ENCODE peak calls at places on chromosome 20, in five cellular contexts. D is fibroblast of the aortic adventitia, Y is testis, E is hepatocyte, H is left ventricle myocardium inferior. Z is an unnamed sample.

GRCh38 chr20:17571153-17571527 is 1.3 kb downstream of the DSTN start:
- DNase-seq in E (no peak), D (peak; percentile 47), H (no peak), Y (no peak), Z (no peak)

GRCh38 chr20:51533291-51534172 is 9.0 kb downstream of the NFATC2 start:
- DNase-seq in E (no peak), Y (no peak), H (no peak), D (no peak), Z (no peak)

GRCh38 chr20:32963176-32963575 is 41.1 kb downstream of the SUN5 start:
- DNase-seq in H (no peak), E (no peak), D (no peak), Y (peak; percentile 2), Z (no peak)

GRCh38 chr20:44616604-44616964 is 34.2 kb downstream of the PKIG start:
- DNase-seq in E (no peak), D (no peak), H (peak; percentile 68), Y (no peak), Z (no peak)

GRCh38 chr20:16387661-16388060 is 185.6 kb downstream of the KIF16B start:
- DNase-seq in E (no peak), H (no peak), Y (no peak), D (no peak), Z (no peak)

GRCh38 chr20:33559994-33560393 is 70.1 kb downstream of the CBFA2T2 start:
- DNase-seq in Y (no peak), D (no peak), H (no peak), E (no peak), Z (no peak)

GRCh38 chr20:37948956-37949355 is 46.0 kb downstream of the VSTM2L start:
- DNase-seq in Y (no peak), H (no peak), D (no peak), E (no peak), Z (no peak)

GRCh38 chr20:45433316-45433715 is 17.4 kb downstream of the PIGT start:
- DNase-seq in Y (peak; percentile 47), E (no peak), H (peak; percentile 81), D (peak; percentile 88), Z (no peak)

GRCh38 chr20:44074252-44075151 is 112.5 kb downstream of the JPH2 start:
- DNase-seq in H (peak; percentile 75), E (no peak), D (peak; percentile 66), Y (no peak), Z (no peak)

GRCh38 chr20:10982692-10983091 is 308.9 kb upstream of the JAG1 start:
- DNase-seq in D (peak; percentile 92), Y (no peak), E (peak; percentile 40), H (peak; percentile 72), Z (no peak)

GRCh38 chr20:50645253-50646068 is 45.9 kb downstream of the RIPOR3 start:
- DNase-seq in Y (peak; percentile 89), H (peak; percentile 58), E (peak; percentile 97), D (peak; percentile 91), Z (no peak)

GRCh38 chr20:48025661-48026060 is 240.4 kb upstream of the SULF2 start:
- DNase-seq in E (no peak), Y (no peak), H (no peak), D (peak; percentile 41), Z (no peak)

GRCh38 chr20:49338061-49338460 is 60.2 kb upstream of the ZNFX1 start:
- DNase-seq in Y (no peak), D (no peak), H (no peak), E (no peak), Z (no peak)

GRCh38 chr20:43404880-43405279 is 52.8 kb upstream of the SRSF6 start:
- DNase-seq in Y (no peak), E (no peak), H (no peak), D (peak; percentile 21), Z (no peak)

GRCh38 chr20:18750735-18751134 is 62.8 kb upstream of the SCP2D1 start:
- DNase-seq in H (no peak), E (no peak), Y (no peak), D (no peak), Z (no peak)

GRCh38 chr20:9140172-9140760 is 71.4 kb downstream of the PLCB4 start:
- DNase-seq in H (no peak), E (no peak), D (no peak), Y (no peak), Z (no peak)

GRCh38 chr20:63346131-63347080 is 14.7 kb downstream of the CHRNA4 start:
- DNase-seq in D (no peak), H (no peak), Y (no peak), E (no peak), Z (no peak)

GRCh38 chr20:12358006-12358654 is 440.4 kb downstream of the BTBD3 start:
- DNase-seq in D (peak; percentile 28), Y (peak; percentile 30), E (peak; percentile 18), H (no peak), Z (no peak)

GRCh38 chr20:10603378-10603777 is 70.4 kb downstream of the JAG1 start:
- DNase-seq in H (no peak), E (no peak), D (no peak), Y (no peak), Z (no peak)

GRCh38 chr20:46269372-46269771 is 38.9 kb downstream of the CDH22 start:
- DNase-seq in H (no peak), D (no peak), E (no peak), Y (no peak), Z (no peak)

GRCh38 chr20:61998343-61999121 is 67.1 kb downstream of the TAF4 start:
- DNase-seq in H (no peak), D (no peak), E (no peak), Y (no peak), Z (no peak)

GRCh38 chr20:16781496-16781895 is 33.3 kb downstream of the OTOR start:
- DNase-seq in Y (no peak), D (no peak), E (no peak), H (no peak), Z (no peak)

GRCh38 chr20:45181639-45182038 is 6.9 kb downstream of the PI3 start:
- DNase-seq in Y (no peak), E (no peak), D (peak; percentile 3), H (no peak), Z (no peak)

GRCh38 chr20:6632187-6632586 is 135.3 kb upstream of the BMP2 start:
- DNase-seq in E (peak; percentile 66), Y (peak; percentile 17), H (peak; percentile 27), D (no peak), Z (no peak)

GRCh38 chr20:51050636-51051035 is 27.7 kb upstream of the KCNG1 start:
- DNase-seq in Y (no peak), H (no peak), E (no peak), D (no peak), Z (no peak)

GRCh38 chr20:23569570-23569969 is 1.3 kb upstream of the CST9L start:
- DNase-seq in E (no peak), D (no peak), Y (no peak), H (no peak), Z (no peak)

GRCh38 chr20:41370176-41370575 is 3.6 kb upstream of the EMILIN3 start:
- DNase-seq in E (no peak), H (no peak), Y (no peak), D (no peak), Z (no peak)

GRCh38 chr20:6416371-6416770 is 293.5 kb upstream of the FERMT1 start:
- DNase-seq in E (no peak), D (no peak), H (no peak), Y (no peak), Z (no peak)

DNA sequence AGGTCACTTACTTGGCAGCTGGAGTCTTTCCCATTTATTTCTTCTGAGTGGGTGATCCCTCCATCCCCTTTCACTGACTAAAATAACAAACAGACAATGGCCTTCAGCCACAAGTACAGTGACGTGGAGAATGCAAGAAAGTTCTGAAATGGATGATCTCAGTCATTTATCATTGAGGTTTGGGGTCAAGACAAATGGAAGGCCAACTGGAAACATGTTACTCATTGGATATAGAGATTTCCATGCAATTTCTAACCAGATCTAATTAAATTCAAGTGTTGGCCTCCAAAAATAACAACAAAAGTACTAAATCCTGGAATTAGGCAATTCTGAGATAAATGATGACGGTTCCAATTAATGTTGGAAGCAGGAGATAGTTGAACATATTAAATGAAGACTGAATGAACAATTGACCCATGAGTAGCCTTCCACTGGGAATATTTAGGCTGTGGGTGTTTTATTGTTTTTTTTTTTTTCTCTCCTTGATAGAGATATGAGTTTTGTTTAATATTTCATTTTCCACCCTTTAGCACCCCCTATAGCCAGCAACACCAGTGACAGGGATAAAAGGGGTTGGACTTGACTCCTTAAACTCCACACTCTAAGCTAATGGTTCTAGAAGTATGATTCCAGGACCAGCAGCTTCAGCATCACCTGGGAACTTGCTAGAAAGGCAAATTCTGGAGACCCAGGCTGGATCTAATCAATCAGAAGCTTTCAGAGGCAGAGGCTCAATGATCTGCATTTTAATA is 112.8 kb downstream of the BCAS1 start:
- DNase-seq in D (peak; percentile 87), Y (no peak), E (no peak), H (no peak), Z (no peak)
- TF ChIP-seq CTCF in D (peak; percentile 51), Y (no peak), E (no peak), H (no peak), Z (no peak)

DNA sequence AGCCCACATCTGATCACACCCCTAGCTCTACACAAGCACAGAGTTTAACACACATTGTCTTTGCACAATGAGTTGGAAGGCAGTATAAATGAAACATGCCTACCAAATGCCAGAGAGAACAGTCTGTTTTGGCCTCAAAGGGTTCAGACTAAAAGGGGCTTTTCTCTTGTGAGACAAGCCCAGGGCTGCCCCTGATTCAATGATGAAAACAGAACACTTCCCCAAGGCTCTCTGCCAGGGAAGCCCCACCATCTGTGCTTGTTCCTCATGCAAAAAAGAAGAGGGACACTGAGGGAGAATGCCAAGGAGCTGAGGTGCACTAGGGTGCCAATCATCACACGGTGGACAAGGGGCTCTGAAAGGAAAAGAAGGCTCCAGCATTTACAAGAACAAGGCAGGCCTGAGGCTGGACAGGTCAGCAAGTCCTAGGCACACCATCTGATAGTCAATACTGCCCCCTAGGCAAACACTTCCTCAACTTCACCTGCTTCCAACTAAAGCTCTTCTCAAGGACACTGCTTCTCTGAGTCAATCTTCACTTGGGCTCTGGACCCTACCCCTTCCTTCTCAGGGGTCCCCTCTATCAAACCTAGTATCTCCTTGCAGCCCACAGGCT is 37.5 kb upstream of the SLC4A11 start:
- DNase-seq in Y (no peak), E (peak; percentile 25), D (peak; percentile 60), H (no peak), Z (no peak)
- TF ChIP-seq CTCF in Y (no peak), E (peak; percentile 16), D (peak; percentile 39), H (peak; percentile 29), Z (no peak)

GRCh38 chr20:39946946-39947345 is 742.1 kb downstream of the MAFB start:
- DNase-seq in H (no peak), Y (no peak), D (no peak), E (no peak), Z (no peak)
- TF ChIP-seq CTCF in H (no peak), Y (no peak), D (no peak), E (no peak), Z (no peak)

DNA sequence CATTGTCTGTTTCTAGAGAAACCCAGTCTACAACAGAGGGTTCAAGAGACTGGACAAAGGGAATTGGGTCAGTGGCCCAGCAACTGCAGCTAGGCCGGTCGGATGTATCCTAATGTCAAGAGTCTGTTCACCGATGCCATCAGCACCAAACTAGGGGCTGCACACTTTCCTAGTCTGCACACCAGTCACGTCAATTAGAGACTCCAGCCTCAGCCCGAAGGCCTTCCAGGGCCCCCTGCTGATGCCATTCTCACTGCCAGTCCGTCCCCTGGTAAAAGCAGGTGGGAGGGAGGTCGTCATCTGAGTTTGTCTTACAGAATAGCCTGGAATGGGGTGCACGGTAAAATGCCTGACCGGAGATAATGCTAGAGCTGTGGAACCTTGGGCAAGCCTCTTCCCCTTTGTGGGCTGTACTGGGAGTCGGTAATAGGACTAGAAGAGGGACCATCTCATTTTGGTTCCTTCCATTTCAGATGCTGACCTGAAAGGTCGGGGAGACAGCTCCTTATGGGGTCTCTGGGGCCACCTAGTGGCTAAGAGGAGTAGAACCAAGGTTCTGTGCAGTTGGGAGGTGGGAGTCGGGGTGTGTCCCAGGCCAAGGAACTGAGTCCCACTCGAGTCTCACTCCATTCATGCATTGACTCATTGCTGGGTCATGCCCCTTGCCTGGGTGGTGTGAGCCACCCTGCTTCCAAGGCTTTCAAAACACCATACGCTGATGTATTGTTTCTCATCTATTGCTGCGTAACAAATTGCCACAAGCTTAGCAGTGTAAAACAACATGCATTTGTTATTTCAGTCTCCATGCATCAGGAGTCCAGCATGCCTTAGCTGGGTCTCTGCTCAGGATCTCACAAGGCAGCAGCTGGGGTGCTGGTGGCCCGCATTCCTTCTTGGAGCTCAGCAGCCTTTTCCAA is 5.1 kb downstream of the SOX12 start:
- DNase-seq in D (peak; percentile 76), H (no peak), Y (peak; percentile 66), E (peak; percentile 83), Z (no peak)
- TF ChIP-seq CTCF in D (peak; percentile 90), H (peak; percentile 87), Y (peak; percentile 55), E (peak; percentile 75), Z (peak; percentile 71)